ENCODE peak calls at places on chromosomes 16 and 17, in eight cellular contexts. D is tibial nerve, O is lung, F is AG04450, S is heart left ventricle, Y is neural progenitor cell, V is colonic mucosa, J is hepatocyte. U is an unnamed sample. For H3K9me3, the result is how much of the 10 kb centered on the place peaks cover.

GRCh38 chr16:82783933-82784566 is 157.3 kb downstream of the CDH13 start:
- DNase-seq in O (no peak), V (peak), S (no peak), D (no peak), J (no peak), Y (no peak), F (no peak), U (no peak)

GRCh38 chr16:29656688-29657523 is 6.1 kb upstream of the SPN start:
- DNase-seq in D (no peak), V (no peak), J (no peak), Y (no peak), F (no peak), S (no peak), O (no peak), U (no peak)

GRCh38 chr16:50551243-50551642 is 3.0 kb downstream of the NKD1 start:
- DNase-seq in Y (no peak), S (no peak), F (no peak), V (no peak), J (no peak), D (no peak), O (no peak), U (no peak)

GRCh38 chr17:80118601-80119270 is 17.4 kb downstream of the GAA start:
- DNase-seq in V (no peak), S (no peak), D (no peak), F (no peak), J (peak), Y (no peak), O (no peak), U (no peak)

GRCh38 chr17:3026125-3026855 is 37.1 kb downstream of the OR1D5 start:
- DNase-seq in S (no peak), Y (no peak), O (no peak), V (no peak), D (no peak), J (no peak), F (no peak), U (no peak)

GRCh38 chr17:43597624-43598358 is 51.7 kb upstream of the ETV4 start:
- DNase-seq in S (no peak), Y (no peak), D (no peak), F (no peak), V (no peak), J (no peak), O (no peak), U (no peak)

GRCh38 chr17:17737938-17738894 is 57.0 kb downstream of the RAI1 start:
- DNase-seq in D (no peak), O (no peak), S (no peak), F (no peak), J (peak), V (peak), Y (peak), U (no peak)

GRCh38 chr17:76909971-76910760 is 42.0 kb downstream of the MGAT5B start:
- DNase-seq in O (peak), F (no peak), V (peak), Y (peak), D (no peak), J (peak), S (peak), U (no peak)

GRCh38 chr16:4536391-4537106 is 2.0 kb downstream of the CDIP1 start:
- DNase-seq in F (no peak), O (no peak), S (no peak), J (no peak), D (no peak), V (no peak), Y (no peak), U (no peak)

GRCh38 chr17:43341705-43342600 is 56.8 kb upstream of the ARL4D start:
- DNase-seq in F (no peak), D (no peak), J (no peak), S (no peak), Y (no peak), V (no peak), O (no peak), U (no peak)

GRCh38 chr17:7173687-7174602 is 5.2 kb downstream of the ASGR1 start:
- DNase-seq in S (peak), D (peak), F (no peak), J (peak), Y (peak), V (peak), O (peak), U (peak)

GRCh38 chr17:49224198-49224996 is 6.2 kb downstream of the PHOSPHO1 start:
- DNase-seq in O (no peak), S (no peak), J (peak), Y (peak), F (no peak), V (no peak), D (no peak), U (peak)

GRCh38 chr17:32584792-32585191 is 98.0 kb downstream of the CDK5R1 start:
- DNase-seq in J (no peak), F (no peak), V (no peak), S (no peak), Y (no peak), D (no peak), O (no peak), U (no peak)

GRCh38 chr16:59021751-59022150 is 287.6 kb upstream of the GOT2 start:
- DNase-seq in V (no peak), Y (no peak), O (no peak), S (no peak), F (no peak), D (no peak), J (no peak), U (no peak)

GRCh38 chr17:40480501-40481003 is 20.9 kb downstream of the TNS4 start:
- DNase-seq in D (no peak), F (no peak), Y (no peak), J (peak), O (no peak), S (peak), V (peak), U (peak)

GRCh38 chr16:54233626-54234025 is 53.0 kb downstream of the IRX3 start:
- DNase-seq in Y (no peak), F (no peak), J (no peak), D (no peak), O (no peak), V (no peak), S (peak), U (no peak)

GRCh38 chr16:67269766-67270165 is 9.6 kb upstream of the PLEKHG4 start:
- DNase-seq in D (no peak), S (no peak), O (no peak), V (no peak), Y (no peak), J (no peak), F (no peak), U (no peak)

GRCh38 chr16:54873081-54873480 is 57.6 kb upstream of the IRX5 start:
- DNase-seq in D (no peak), J (no peak), F (no peak), S (no peak), O (no peak), Y (no peak), V (no peak), U (no peak)

GRCh38 chr16:1678500-1679098 is 520 bp downstream of the JPT2 start:
- DNase-seq in Y (peak), S (peak), O (peak), F (no peak), D (peak), V (peak), J (peak), U (peak)

GRCh38 chr16:27174007-27174406 is 29.3 kb upstream of the KDM8 start:
- DNase-seq in D (no peak), S (no peak), O (no peak), F (no peak), J (no peak), Y (no peak), V (no peak), U (peak)
- TF ChIP-seq CTCF in D (no peak), S (no peak), O (no peak), F (no peak), J (no peak), Y (no peak), V (no peak), U (peak)

DNA sequence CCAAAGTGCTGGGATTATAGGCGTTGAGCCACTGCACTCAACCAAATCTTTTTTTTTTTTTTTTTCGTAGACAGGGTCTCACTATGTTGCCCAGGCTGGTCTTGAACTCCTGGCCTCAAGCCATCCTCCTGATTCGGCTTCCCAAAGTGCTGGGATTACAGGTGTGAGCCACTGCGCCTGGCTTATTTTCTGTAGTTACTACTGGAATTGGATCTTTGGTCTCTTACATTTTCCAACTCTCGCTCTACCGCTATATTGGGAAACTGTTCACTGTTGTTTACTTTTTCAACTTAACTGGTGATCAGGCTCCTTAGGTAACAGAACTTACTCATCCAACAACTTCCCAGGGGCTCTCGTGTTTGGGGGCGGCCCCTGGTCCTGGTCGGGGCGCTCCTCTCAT is 14.1 kb downstream of the ZNF200 start:
- DNase-seq in J (no peak), S (no peak), V (no peak), Y (no peak), D (no peak), O (no peak), F (no peak), U (no peak)
- H3K9me3 ChIP-seq in J (under half), S (half or more), V (under half), Y (under half), D (under half), O (under half), F (under half), U (half or more)

GRCh38 chr16:30902070-30902972 is 5.9 kb downstream of the CTF1 start:
- DNase-seq in O (peak), J (peak), D (no peak), S (peak), V (peak), Y (peak), F (no peak), U (peak)

GRCh38 chr16:30901201-30902069 is 5.0 kb downstream of the CTF1 start:
- DNase-seq in O (no peak), Y (no peak), V (no peak), J (no peak), F (no peak), S (no peak), D (no peak), U (no peak)

GRCh38 chr16:30903596-30903995 is 7.2 kb downstream of the CTF1 start:
- DNase-seq in D (no peak), V (no peak), F (no peak), Y (no peak), J (peak), S (peak), O (no peak), U (no peak)

GRCh38 chr16:30903002-30903401 is 6.6 kb downstream of the CTF1 start:
- DNase-seq in D (no peak), Y (no peak), F (no peak), V (no peak), O (no peak), J (peak), S (no peak), U (no peak)

DNA sequence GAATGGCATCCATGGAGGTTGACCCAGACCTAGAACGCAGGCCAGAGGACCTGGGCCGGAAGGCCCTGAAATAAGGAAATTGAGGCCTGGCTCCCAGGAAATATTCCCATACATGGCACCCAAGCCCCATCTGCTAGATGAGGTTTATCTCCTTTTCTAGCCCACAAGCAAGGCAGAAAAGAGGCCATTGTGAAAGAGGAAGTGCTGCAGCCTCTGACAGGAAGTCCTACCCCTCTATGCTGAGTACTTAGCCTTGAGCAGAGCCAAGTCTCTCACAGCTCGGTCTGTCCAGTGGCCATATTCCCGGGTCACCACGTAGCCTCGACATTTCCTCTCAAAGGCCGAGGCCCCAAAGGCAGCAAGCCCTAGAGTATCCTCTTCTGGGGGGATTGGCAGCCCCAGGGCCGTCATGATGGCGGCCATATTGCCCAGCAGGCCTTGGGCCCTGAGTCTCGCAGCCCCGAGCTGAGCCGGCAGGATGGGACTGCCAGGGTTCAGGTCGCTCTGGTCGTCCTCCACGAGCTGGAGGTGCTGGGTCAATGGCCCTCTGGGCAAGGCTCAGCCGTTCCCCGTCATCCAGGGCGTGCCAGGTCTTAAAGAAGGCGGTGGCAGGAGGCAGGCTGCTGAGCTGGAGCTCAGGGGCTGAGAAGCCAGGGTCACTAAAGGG is 7.8 kb downstream of the CTF1 start:
- DNase-seq in Y (no peak), D (no peak), S (no peak), V (no peak), O (no peak), J (peak), F (no peak), U (no peak)
- H3K27ac ChIP-seq in Y (no peak), D (peak), S (peak), V (peak), O (peak), J (peak), F (no peak), U (peak)

DNA sequence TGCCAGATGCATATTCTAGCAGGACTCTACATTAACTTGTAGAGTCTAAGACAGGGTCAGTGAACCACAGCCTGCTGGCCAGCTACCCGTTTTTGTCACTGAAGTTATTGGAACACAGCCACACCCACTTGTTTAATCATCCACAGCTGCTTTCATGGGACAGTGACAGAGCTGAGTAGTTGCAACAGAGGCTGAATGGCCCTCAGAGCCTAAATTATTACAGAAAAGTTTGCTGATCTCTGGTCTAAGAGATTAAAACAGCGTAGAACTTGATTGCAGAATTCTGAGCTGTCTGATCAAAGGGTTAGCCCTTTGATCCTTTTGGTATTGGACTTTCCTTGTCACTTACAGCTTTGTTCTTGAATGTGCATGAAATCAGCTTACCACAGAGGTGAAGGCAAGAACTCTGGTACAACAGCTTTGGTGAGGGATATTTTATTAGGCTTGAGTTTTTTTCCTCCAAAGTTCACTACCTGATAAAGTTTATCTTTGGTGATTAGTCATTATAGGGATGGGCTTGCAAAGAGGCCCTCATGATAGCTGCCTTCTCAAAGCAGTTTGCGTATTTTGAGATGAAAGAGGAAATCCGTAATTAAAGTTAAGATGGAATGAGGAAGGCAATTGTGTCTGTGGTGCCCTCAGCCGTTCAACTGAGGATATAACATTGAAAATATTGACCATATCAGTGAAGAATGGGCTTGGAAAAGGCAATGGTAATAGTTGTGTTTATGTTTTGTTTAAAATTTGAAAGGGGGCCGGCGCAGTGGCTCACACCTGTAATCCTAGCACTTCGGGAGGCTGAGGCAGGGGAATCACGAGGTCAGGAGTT is 23.7 kb downstream of the ALDH3A2 start:
- DNase-seq in S (peak), V (peak), J (peak), Y (no peak), O (peak), F (no peak), D (no peak), U (no peak)
- TF ChIP-seq CTCF in S (no peak), V (no peak), J (no peak), Y (no peak), O (no peak), F (peak), D (peak), U (no peak)

GRCh38 chr16:51773491-51773890 is 622.4 kb upstream of the SALL1 start:
- DNase-seq in D (no peak), V (no peak), O (no peak), S (no peak), Y (no peak), F (no peak), J (no peak), U (no peak)
- H3K9me3 ChIP-seq in D (under half), V (under half), O (under half), S (under half), Y (under half), F (under half), J (under half), U (under half)

DNA sequence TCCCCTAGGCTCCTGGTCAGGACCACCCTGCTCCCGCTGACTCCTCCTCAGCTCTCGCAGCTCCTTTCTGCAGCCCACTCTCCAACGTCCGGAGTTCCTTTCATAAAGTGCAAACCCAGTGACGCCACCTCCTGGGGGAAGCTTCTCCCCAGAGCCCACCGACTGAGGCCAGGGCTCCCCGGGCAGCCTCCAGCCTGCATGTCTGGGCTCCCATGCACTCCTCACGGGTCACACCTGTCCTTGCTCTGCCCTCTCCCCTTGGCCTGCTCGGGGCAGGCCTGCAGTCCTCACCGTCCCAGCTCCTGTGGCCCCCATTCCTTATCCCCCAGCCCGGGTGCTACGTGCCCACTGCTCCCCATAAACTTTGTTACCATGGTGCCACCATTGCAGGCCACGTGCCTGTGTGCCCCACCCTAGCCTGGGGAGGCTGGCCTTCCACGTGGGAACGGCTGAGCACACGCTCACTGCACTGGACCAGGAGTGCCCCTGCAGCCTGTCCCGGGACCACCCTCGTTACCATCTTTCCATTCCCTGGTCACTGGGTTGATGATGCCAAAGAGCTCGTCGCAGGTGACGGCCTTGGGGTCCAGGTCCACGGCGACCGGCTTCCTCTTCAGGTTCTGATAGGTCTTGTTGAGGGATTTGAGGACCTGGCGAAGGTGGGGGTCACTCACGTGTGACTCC is 84.9 kb downstream of the DNAH17 start:
- DNase-seq in F (no peak), V (no peak), O (no peak), J (no peak), S (no peak), D (no peak), Y (no peak), U (no peak)
- H3K27ac ChIP-seq in F (no peak), V (no peak), O (no peak), J (no peak), S (no peak), D (no peak), Y (no peak), U (no peak)

GRCh38 chr17:63946440-63947363 is 14.6 kb upstream of the CD79B start:
- DNase-seq in J (peak), S (peak), O (peak), Y (peak), D (no peak), F (no peak), V (peak), U (peak)

GRCh38 chr17:63943745-63944144 is 11.6 kb upstream of the CD79B start:
- DNase-seq in F (no peak), Y (no peak), V (no peak), S (no peak), D (no peak), J (no peak), O (no peak), U (no peak)

GRCh38 chr17:63942309-63942985 is 10.3 kb upstream of the CD79B start:
- DNase-seq in Y (no peak), D (no peak), O (no peak), F (no peak), V (no peak), J (no peak), S (no peak), U (no peak)

GRCh38 chr17:63945851-63946439 is 13.8 kb upstream of the CD79B start:
- DNase-seq in O (no peak), S (no peak), D (no peak), V (no peak), Y (no peak), F (no peak), J (no peak), U (no peak)

GRCh38 chr17:63944736-63945499 is 12.8 kb upstream of the CD79B start:
- DNase-seq in S (no peak), V (no peak), Y (no peak), F (no peak), J (no peak), D (no peak), O (no peak), U (no peak)
- TF ChIP-seq CTCF in S (no peak), V (no peak), Y (no peak), F (no peak), J (no peak), D (no peak), O (no peak), U (no peak)

GRCh38 chr16:31664683-31665482 is 137.2 kb downstream of the AHSP start:
- DNase-seq in J (no peak), V (no peak), S (no peak), O (no peak), Y (no peak), D (no peak), F (no peak), U (no peak)
- H3K9me3 ChIP-seq in J (under half), V (under half), S (under half), O (under half), Y (under half), D (under half), F (under half), U (under half)

GRCh38 chr17:50668025-50668837 is 33.5 kb downstream of the ABCC3 start:
- DNase-seq in J (no peak), Y (no peak), S (no peak), F (no peak), V (no peak), O (no peak), D (no peak), U (no peak)
- H3K27ac ChIP-seq in J (no peak), Y (no peak), S (no peak), F (no peak), V (no peak), O (no peak), D (no peak), U (no peak)

GRCh38 chr16:69937465-69937951 is 13.6 kb upstream of the CLEC18A start:
- DNase-seq in O (no peak), D (no peak), F (no peak), S (no peak), V (no peak), Y (peak), J (peak), U (no peak)
- TF ChIP-seq CTCF in O (no peak), D (no peak), F (no peak), S (no peak), V (no peak), Y (peak), J (peak), U (no peak)